ENCODE peak calls at places on chromosomes 4 and X, in four cellular contexts. X is choroid plexus epithelial cell, Q is endothelial cell of umbilical vein, E is left lung. G is an unnamed sample.

GRCh38 chrX:13387656-13388421 is 68.0 kb upstream of the ATXN3L start:
- DNase-seq in X (peak; percentile 13), Q (no peak), E (no peak), G (no peak)

GRCh38 chr4:176964116-176964691 is 171.5 kb upstream of the VEGFC start:
- DNase-seq in Q (no peak), E (no peak), X (no peak), G (no peak)

GRCh38 chrX:17818729-17819128 is 42.4 kb downstream of the RAI2 start:
- DNase-seq in Q (no peak), E (no peak), X (no peak), G (no peak)

GRCh38 chrX:73577368-73577767 is 14.4 kb downstream of the CHIC1 start:
- DNase-seq in Q (peak; percentile 84), X (peak; percentile 78), E (no peak), G (no peak)

GRCh38 chr4:53816561-53816960 is 225.3 kb upstream of the LNX1 start:
- DNase-seq in Q (no peak), X (peak; percentile 54), E (no peak), G (no peak)

GRCh38 chr4:113325876-113326615 is 276.6 kb downstream of the ANK2 start:
- DNase-seq in X (no peak), Q (no peak), E (no peak), G (no peak)

GRCh38 chrX:3351287-3351686 is 4.8 kb upstream of the MXRA5 start:
- DNase-seq in X (no peak), E (no peak), Q (no peak), G (no peak)

GRCh38 chr4:101355767-101356702 is 8.7 kb upstream of the PPP3CA start:
- DNase-seq in Q (peak; percentile 80), E (no peak), X (peak; percentile 93), G (no peak)

GRCh38 chr4:117400039-117400835 is 314.9 kb upstream of the TRAM1L1 start:
- DNase-seq in X (peak; percentile 83), Q (peak; percentile 82), E (no peak), G (no peak)

GRCh38 chr4:7687796-7688195 is 251.9 kb downstream of the AFAP1 start:
- DNase-seq in E (no peak), X (no peak), Q (no peak), G (peak; percentile 33)

GRCh38 chr4:6716018-6716911 is at the start of gene BLOC1S4:
- DNase-seq in X (peak; percentile 94), Q (peak; percentile 94), E (peak; percentile 88), G (peak; percentile 94)

GRCh38 chr4:70802923-70803605 is 36.6 kb downstream of the GRSF1 start:
- DNase-seq in Q (no peak), X (no peak), E (no peak), G (no peak)

GRCh38 chrX:54248309-54248708 is 65.3 kb upstream of the FAM120C start:
- DNase-seq in X (peak; percentile 48), Q (peak; percentile 18), E (no peak), G (no peak)

GRCh38 chr4:94516999-94517398 is 65.3 kb downstream of the PDLIM5 start:
- DNase-seq in X (peak; percentile 90), E (no peak), Q (no peak), G (no peak)

GRCh38 chr4:17111959-17112659 is 213.7 kb upstream of the LDB2 start:
- DNase-seq in Q (no peak), E (no peak), X (peak; percentile 16), G (no peak)

GRCh38 chrX:55710701-55711100 is 6.8 kb upstream of the RRAGB start:
- DNase-seq in E (no peak), Q (peak; percentile 86), X (peak; percentile 30), G (no peak)

GRCh38 chr4:152961752-152962117 is 25.6 kb downstream of the FHDC1 start:
- DNase-seq in X (peak; percentile 71), Q (no peak), E (no peak), G (no peak)

GRCh38 chrX:14291626-14292025 is 237.7 kb upstream of the GLRA2 start:
- DNase-seq in Q (no peak), X (no peak), E (no peak), G (no peak)

GRCh38 chr4:159158083-159158617 is 55.3 kb downstream of the RAPGEF2 start:
- DNase-seq in X (no peak), Q (peak; percentile 55), E (no peak), G (no peak)

GRCh38 chr4:15914291-15914690 is 24.2 kb downstream of the FGFBP1 start:
- DNase-seq in X (no peak), E (no peak), Q (no peak), G (no peak)

GRCh38 chrX:40127052-40127451 is 29.3 kb upstream of the BCOR start:
- DNase-seq in X (no peak), E (no peak), Q (no peak), G (no peak)

GRCh38 chr4:143025111-143025704 is 159.5 kb upstream of the USP38 start:
- DNase-seq in E (no peak), X (peak; percentile 37), Q (no peak), G (no peak)

GRCh38 chrX:24100713-24101112 is 46.0 kb downstream of the EIF2S3 start:
- DNase-seq in X (peak; percentile 57), E (no peak), Q (peak; percentile 2), G (no peak)

GRCh38 chrX:68588653-68589371 is 58.7 kb upstream of the STARD8 start:
- DNase-seq in X (no peak), E (no peak), Q (no peak), G (no peak)

DNA sequence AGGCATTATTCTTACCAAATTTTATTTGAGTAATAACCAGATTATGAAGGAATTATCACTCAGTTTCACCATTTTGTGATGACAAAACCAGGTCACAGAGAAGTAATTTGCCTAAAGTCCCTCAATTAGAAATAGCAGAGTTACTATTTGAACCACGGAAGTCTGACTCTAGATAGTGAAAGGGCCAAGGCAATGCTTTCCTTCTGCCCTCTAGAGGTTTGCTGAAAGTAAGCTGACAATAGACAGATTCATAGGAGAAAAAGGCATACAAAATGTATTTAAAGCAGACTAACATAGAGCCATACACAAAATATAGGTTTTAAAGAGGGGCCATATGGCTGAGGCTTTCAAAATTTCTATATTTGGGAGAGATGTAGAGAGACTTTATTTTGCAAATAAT is 43.1 kb downstream of the CXXC4 start:
- DNase-seq in E (no peak), Q (no peak), X (no peak), G (no peak)
- TF ChIP-seq CTCF in E (no peak), Q (no peak), X (no peak), G (peak; percentile 61)

GRCh38 chr4:121946644-121947043 is 5.2 kb downstream of the TRPC3 start:
- DNase-seq in E (no peak), Q (no peak), X (no peak), G (no peak)

GRCh38 chr4:121938282-121939092 is 13.4 kb downstream of the TRPC3 start:
- DNase-seq in X (peak; percentile 32), Q (no peak), E (no peak), G (no peak)

GRCh38 chr4:121939690-121940089 is 12.2 kb downstream of the TRPC3 start:
- DNase-seq in Q (no peak), E (no peak), X (no peak), G (no peak)

DNA sequence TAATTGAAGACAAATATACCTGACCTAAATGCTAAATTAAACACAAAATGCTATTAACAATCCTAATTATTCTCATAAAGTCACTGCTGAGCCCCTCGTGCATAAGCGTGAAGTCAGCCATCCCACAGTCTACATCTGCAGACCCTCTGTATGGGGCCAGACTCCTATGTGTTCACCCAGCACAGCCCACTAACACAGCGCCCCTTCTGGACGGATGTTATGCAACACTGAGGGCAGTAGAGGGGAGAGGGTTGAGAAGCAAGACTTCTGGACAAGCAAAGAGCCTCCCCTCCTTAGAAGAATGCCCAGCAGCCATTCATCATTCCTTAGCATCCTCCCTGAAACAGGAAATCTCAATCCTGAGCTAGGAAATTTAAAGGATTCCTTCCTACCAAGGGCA is 7.9 kb downstream of the TRPC3 start:
- DNase-seq in X (no peak), Q (no peak), E (no peak), G (no peak)
- TF ChIP-seq CTCF in X (peak; percentile 54), Q (peak; percentile 45), E (no peak), G (peak; percentile 51)

GRCh38 chr4:2930821-2931764 is 32.1 kb downstream of the NOP14 start:
- DNase-seq in X (no peak), E (peak; percentile 79), Q (no peak), G (peak; percentile 94)

GRCh38 chr4:2932561-2932950 is 30.6 kb downstream of the NOP14 start:
- DNase-seq in E (peak; percentile 57), X (no peak), Q (no peak), G (peak; percentile 62)

GRCh38 chr4:2932951-2933565 is 30.1 kb downstream of the NOP14 start:
- DNase-seq in E (peak; percentile 42), X (no peak), Q (no peak), G (peak; percentile 78)

GRCh38 chr4:2933566-2934076 is 29.6 kb downstream of the NOP14 start:
- DNase-seq in Q (peak; percentile 33), E (peak; percentile 47), X (no peak), G (peak; percentile 87)

GRCh38 chr4:2931765-2932560 is 31.2 kb downstream of the NOP14 start:
- DNase-seq in E (peak; percentile 85), Q (peak; percentile 42), X (no peak), G (peak; percentile 91)
- TF ChIP-seq CTCF in E (peak; percentile 32), Q (peak; percentile 26), X (no peak), G (no peak)

GRCh38 chrX:18899796-18900380 is 84.0 kb downstream of the PHKA2 start:
- DNase-seq in E (no peak), Q (peak; percentile 3), X (peak; percentile 24), G (no peak)
- TF ChIP-seq CTCF in E (no peak), Q (peak; percentile 17), X (peak; percentile 44), G (peak; percentile 74)

DNA sequence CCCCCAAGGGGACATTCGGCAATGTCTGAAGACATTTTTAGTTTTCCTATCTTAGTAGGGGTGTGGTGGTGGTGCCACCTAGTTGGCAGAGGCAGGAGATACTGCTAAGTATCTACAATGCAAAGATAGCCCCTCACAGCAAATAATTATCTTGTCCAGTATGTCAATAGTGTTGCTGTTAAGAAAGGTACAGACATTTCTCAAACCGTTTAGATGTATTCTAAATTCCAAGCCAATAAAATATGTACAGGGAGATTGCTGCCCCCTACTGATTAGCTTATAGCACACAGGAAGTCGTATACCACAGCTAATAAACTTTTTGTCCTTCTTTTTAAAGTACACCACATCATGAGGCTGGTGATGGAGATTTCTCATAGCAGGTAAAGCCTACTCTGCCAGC is 260.5 kb downstream of the TMA16 start:
- DNase-seq in X (peak; percentile 63), E (no peak), Q (no peak), G (no peak)
- TF ChIP-seq CTCF in X (peak; percentile 55), E (no peak), Q (no peak), G (peak; percentile 72)

GRCh38 chr4:151045907-151046306 is 30.8 kb upstream of the LRBA start:
- DNase-seq in Q (peak; percentile 30), E (no peak), X (no peak), G (no peak)
- TF ChIP-seq CTCF in Q (peak; percentile 5), E (no peak), X (no peak), G (peak; percentile 12)

DNA sequence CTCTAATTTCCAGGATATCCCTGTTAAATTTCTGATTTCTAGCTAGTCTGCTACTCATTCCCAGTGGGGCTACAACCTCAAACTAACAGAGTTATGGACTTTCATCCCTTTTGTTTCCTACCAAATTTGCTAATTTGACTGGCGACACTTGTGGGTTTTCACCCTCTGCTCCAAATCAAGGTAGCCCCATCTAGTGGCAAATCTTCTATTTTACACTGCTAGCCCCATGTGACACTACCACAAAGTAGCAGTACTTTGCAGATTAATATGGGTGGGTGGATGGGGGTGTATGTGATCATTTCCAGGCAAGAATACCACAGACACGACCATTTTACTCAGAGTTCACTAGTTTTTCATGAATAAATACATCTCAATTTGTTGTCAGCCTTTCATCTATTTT is 150.3 kb downstream of the MSL3 start:
- DNase-seq in X (peak; percentile 51), E (no peak), Q (peak; percentile 32), G (no peak)
- TF ChIP-seq CTCF in X (peak; percentile 62), E (no peak), Q (peak; percentile 30), G (peak; percentile 62)